ENCODE peak calls at places on chromosome 17, in nine cellular contexts. One of them, this sample, is unnamed.

GRCh38 chr17:48589060-48589830 is 796 bp downstream of the HOXB3 start:
- DNase-seq in dorsolateral prefrontal cortex: no peak
- DNase-seq in RWPE2: no peak
- DNase-seq in fibroblast of pulmonary artery: no peak
- DNase-seq in breast epithelium: no peak
- DNase-seq in BJ: no peak
- DNase-seq in lower lobe of right lung: no peak
- DNase-seq in brain microvascular endothelial cell: no peak
- DNase-seq in cardiac fibroblast: no peak
- DNase-seq in this sample: no peak

GRCh38 chr17:30823425-30823824 is 1.1 kb downstream of the CRLF3 start:
- DNase-seq in dorsolateral prefrontal cortex: no peak
- DNase-seq in fibroblast of pulmonary artery: no peak
- DNase-seq in breast epithelium: no peak
- DNase-seq in cardiac fibroblast: no peak
- DNase-seq in RWPE2: no peak
- DNase-seq in BJ: no peak
- DNase-seq in brain microvascular endothelial cell: no peak
- DNase-seq in lower lobe of right lung: no peak
- DNase-seq in this sample: no peak

GRCh38 chr17:12357600-12357999 is 308.1 kb upstream of the MYOCD start:
- DNase-seq in cardiac fibroblast: no peak
- DNase-seq in fibroblast of pulmonary artery: no peak
- DNase-seq in dorsolateral prefrontal cortex: no peak
- DNase-seq in RWPE2: no peak
- DNase-seq in brain microvascular endothelial cell: no peak
- DNase-seq in lower lobe of right lung: no peak
- DNase-seq in breast epithelium: no peak
- DNase-seq in BJ: no peak
- DNase-seq in this sample: no peak

GRCh38 chr17:39195568-39196160 is 1.8 kb downstream of the CACNB1 start:
- DNase-seq in dorsolateral prefrontal cortex: no peak
- DNase-seq in BJ: no peak
- DNase-seq in breast epithelium: no peak
- DNase-seq in RWPE2: no peak
- DNase-seq in lower lobe of right lung: peak
- DNase-seq in brain microvascular endothelial cell: no peak
- DNase-seq in cardiac fibroblast: no peak
- DNase-seq in fibroblast of pulmonary artery: no peak
- DNase-seq in this sample: no peak

GRCh38 chr17:50272246-50272645 is 2.0 kb upstream of the TMEM92 start:
- DNase-seq in breast epithelium: no peak
- DNase-seq in BJ: no peak
- DNase-seq in brain microvascular endothelial cell: no peak
- DNase-seq in cardiac fibroblast: no peak
- DNase-seq in RWPE2: peak
- DNase-seq in lower lobe of right lung: no peak
- DNase-seq in fibroblast of pulmonary artery: no peak
- DNase-seq in dorsolateral prefrontal cortex: no peak
- DNase-seq in this sample: no peak

GRCh38 chr17:39735882-39736281 is 1.9 kb upstream of the GRB7 start:
- DNase-seq in breast epithelium: no peak
- DNase-seq in cardiac fibroblast: no peak
- DNase-seq in fibroblast of pulmonary artery: no peak
- DNase-seq in lower lobe of right lung: no peak
- DNase-seq in brain microvascular endothelial cell: no peak
- DNase-seq in BJ: no peak
- DNase-seq in dorsolateral prefrontal cortex: no peak
- DNase-seq in RWPE2: no peak
- DNase-seq in this sample: no peak

GRCh38 chr17:28612531-28612930 is 1.5 kb downstream of the RSKR start:
- DNase-seq in dorsolateral prefrontal cortex: no peak
- DNase-seq in BJ: no peak
- DNase-seq in fibroblast of pulmonary artery: no peak
- DNase-seq in cardiac fibroblast: no peak
- DNase-seq in breast epithelium: no peak
- DNase-seq in lower lobe of right lung: no peak
- DNase-seq in RWPE2: no peak
- DNase-seq in brain microvascular endothelial cell: no peak
- DNase-seq in this sample: no peak

GRCh38 chr17:47877368-47878034 is 18.5 kb upstream of the SP2 start:
- DNase-seq in BJ: no peak
- DNase-seq in fibroblast of pulmonary artery: no peak
- DNase-seq in cardiac fibroblast: no peak
- DNase-seq in lower lobe of right lung: no peak
- DNase-seq in brain microvascular endothelial cell: no peak
- DNase-seq in RWPE2: no peak
- DNase-seq in breast epithelium: no peak
- DNase-seq in dorsolateral prefrontal cortex: no peak
- DNase-seq in this sample: no peak

GRCh38 chr17:9529033-9529748 is 46.4 kb downstream of the STX8 start:
- DNase-seq in fibroblast of pulmonary artery: peak
- DNase-seq in brain microvascular endothelial cell: no peak
- DNase-seq in breast epithelium: no peak
- DNase-seq in cardiac fibroblast: peak
- DNase-seq in RWPE2: no peak
- DNase-seq in lower lobe of right lung: no peak
- DNase-seq in BJ: no peak
- DNase-seq in dorsolateral prefrontal cortex: no peak
- DNase-seq in this sample: peak

GRCh38 chr17:50693041-50693682 is 14.6 kb downstream of the ANKRD40 start:
- DNase-seq in fibroblast of pulmonary artery: no peak
- DNase-seq in BJ: no peak
- DNase-seq in lower lobe of right lung: no peak
- DNase-seq in brain microvascular endothelial cell: no peak
- DNase-seq in dorsolateral prefrontal cortex: no peak
- DNase-seq in RWPE2: no peak
- DNase-seq in cardiac fibroblast: peak
- DNase-seq in breast epithelium: no peak
- DNase-seq in this sample: no peak

GRCh38 chr17:74276051-74276476 is 2.0 kb downstream of the DNAI2 start:
- DNase-seq in lower lobe of right lung: no peak
- DNase-seq in dorsolateral prefrontal cortex: no peak
- DNase-seq in cardiac fibroblast: no peak
- DNase-seq in RWPE2: no peak
- DNase-seq in fibroblast of pulmonary artery: peak
- DNase-seq in brain microvascular endothelial cell: no peak
- DNase-seq in breast epithelium: no peak
- DNase-seq in BJ: no peak
- DNase-seq in this sample: no peak

GRCh38 chr17:5011928-5012327 is 14.2 kb downstream of the KIF1C start:
- DNase-seq in BJ: no peak
- DNase-seq in lower lobe of right lung: no peak
- DNase-seq in fibroblast of pulmonary artery: peak
- DNase-seq in RWPE2: no peak
- DNase-seq in breast epithelium: no peak
- DNase-seq in dorsolateral prefrontal cortex: no peak
- DNase-seq in brain microvascular endothelial cell: peak
- DNase-seq in cardiac fibroblast: peak
- DNase-seq in this sample: no peak

GRCh38 chr17:13601776-13602551 is at the start of gene HS3ST3A1:
- DNase-seq in BJ: no peak
- DNase-seq in lower lobe of right lung: peak
- DNase-seq in breast epithelium: no peak
- DNase-seq in dorsolateral prefrontal cortex: no peak
- DNase-seq in brain microvascular endothelial cell: peak
- DNase-seq in RWPE2: peak
- DNase-seq in cardiac fibroblast: peak
- DNase-seq in fibroblast of pulmonary artery: peak
- DNase-seq in this sample: peak

GRCh38 chr17:13694934-13695333 is 93.2 kb upstream of the HS3ST3A1 start:
- DNase-seq in cardiac fibroblast: no peak
- DNase-seq in fibroblast of pulmonary artery: no peak
- DNase-seq in lower lobe of right lung: no peak
- DNase-seq in breast epithelium: no peak
- DNase-seq in RWPE2: no peak
- DNase-seq in BJ: no peak
- DNase-seq in brain microvascular endothelial cell: no peak
- DNase-seq in dorsolateral prefrontal cortex: no peak
- DNase-seq in this sample: no peak

GRCh38 chr17:17077861-17078732 is 35.8 kb downstream of the MPRIP start:
- DNase-seq in brain microvascular endothelial cell: no peak
- DNase-seq in breast epithelium: no peak
- DNase-seq in BJ: no peak
- DNase-seq in dorsolateral prefrontal cortex: peak
- DNase-seq in RWPE2: peak
- DNase-seq in lower lobe of right lung: peak
- DNase-seq in cardiac fibroblast: no peak
- DNase-seq in fibroblast of pulmonary artery: no peak
- DNase-seq in this sample: no peak

GRCh38 chr17:42193216-42194132 is 820 bp downstream of the GHDC start:
- DNase-seq in BJ: no peak
- DNase-seq in brain microvascular endothelial cell: no peak
- DNase-seq in fibroblast of pulmonary artery: no peak
- DNase-seq in breast epithelium: no peak
- DNase-seq in dorsolateral prefrontal cortex: no peak
- DNase-seq in lower lobe of right lung: no peak
- DNase-seq in RWPE2: no peak
- DNase-seq in cardiac fibroblast: no peak
- DNase-seq in this sample: no peak

DNA sequence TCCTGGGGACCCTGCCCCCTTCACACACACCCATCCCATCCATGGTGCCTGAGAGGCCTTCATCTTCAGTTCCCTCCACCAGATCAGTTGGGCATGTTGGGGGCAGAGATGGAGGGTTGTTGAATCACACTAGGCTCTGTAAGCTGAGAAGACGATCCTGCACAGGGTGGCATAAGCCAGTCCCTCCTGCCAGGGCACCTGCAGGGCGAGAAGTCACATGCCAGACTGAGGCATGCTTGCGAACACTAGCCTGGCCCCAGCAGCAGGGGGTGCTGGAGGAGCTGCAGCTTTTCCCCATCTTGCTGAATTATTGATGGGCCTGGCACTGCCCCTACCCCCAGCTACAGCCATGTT is 6.1 kb upstream of the TBX2 start:
- DNase-seq in brain microvascular endothelial cell: no peak
- DNase-seq in dorsolateral prefrontal cortex: no peak
- DNase-seq in fibroblast of pulmonary artery: no peak
- DNase-seq in BJ: no peak
- DNase-seq in breast epithelium: no peak
- DNase-seq in cardiac fibroblast: peak
- DNase-seq in lower lobe of right lung: no peak
- DNase-seq in RWPE2: no peak
- DNase-seq in this sample: no peak
- TF ChIP-seq CTCF in brain microvascular endothelial cell: peak
- TF ChIP-seq CTCF in dorsolateral prefrontal cortex: no peak
- TF ChIP-seq CTCF in fibroblast of pulmonary artery: peak
- TF ChIP-seq CTCF in BJ: peak
- TF ChIP-seq CTCF in breast epithelium: no peak
- TF ChIP-seq CTCF in cardiac fibroblast: peak
- TF ChIP-seq CTCF in lower lobe of right lung: peak
- TF ChIP-seq CTCF in RWPE2: no peak
- TF ChIP-seq CTCF in this sample: peak

GRCh38 chr17:45994228-45994627 is 4.8 kb upstream of the STH start:
- DNase-seq in BJ: no peak
- DNase-seq in cardiac fibroblast: no peak
- DNase-seq in RWPE2: no peak
- DNase-seq in fibroblast of pulmonary artery: no peak
- DNase-seq in breast epithelium: no peak
- DNase-seq in brain microvascular endothelial cell: no peak
- DNase-seq in lower lobe of right lung: no peak
- DNase-seq in dorsolateral prefrontal cortex: no peak
- DNase-seq in this sample: no peak
- H3K4me3 ChIP-seq in BJ: no peak
- H3K4me3 ChIP-seq in cardiac fibroblast: no peak
- H3K4me3 ChIP-seq in RWPE2: no peak
- H3K4me3 ChIP-seq in fibroblast of pulmonary artery: no peak
- H3K4me3 ChIP-seq in breast epithelium: no peak
- H3K4me3 ChIP-seq in brain microvascular endothelial cell: no peak
- H3K4me3 ChIP-seq in lower lobe of right lung: no peak
- H3K4me3 ChIP-seq in dorsolateral prefrontal cortex: no peak
- H3K4me3 ChIP-seq in this sample: no peak

DNA sequence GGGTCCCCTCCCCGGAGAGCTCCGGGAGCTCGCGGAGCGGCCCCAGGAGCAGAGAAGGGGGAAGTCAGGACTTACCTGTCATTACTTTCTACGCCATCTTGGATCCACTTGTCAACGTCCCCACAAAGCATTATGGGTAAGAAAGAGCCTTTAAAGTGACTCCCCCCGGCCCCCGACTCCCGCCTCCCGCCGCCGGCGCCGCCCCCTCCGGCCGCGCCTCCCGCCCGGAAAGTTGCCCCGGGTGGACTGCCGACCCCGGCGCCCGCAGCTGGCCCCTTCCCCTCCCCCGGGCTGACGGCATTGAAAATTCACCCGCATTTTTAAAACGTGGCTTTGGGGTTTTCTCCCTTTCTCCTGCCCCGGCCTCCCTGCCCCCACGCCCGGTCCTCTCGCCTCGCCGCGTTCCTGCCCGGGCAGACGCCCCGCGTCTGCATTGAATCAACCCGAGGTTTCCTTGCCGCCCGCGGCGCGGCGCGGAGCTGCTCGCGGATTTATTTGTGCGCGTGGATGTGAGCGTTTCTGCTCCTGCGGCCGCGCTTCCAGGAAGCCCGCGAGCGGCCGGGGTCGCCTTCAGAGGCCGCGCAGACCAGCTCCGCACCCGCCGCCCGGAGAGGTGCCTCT is at the start of gene HELZ:
- DNase-seq in lower lobe of right lung: peak
- DNase-seq in BJ: no peak
- DNase-seq in RWPE2: peak
- DNase-seq in cardiac fibroblast: peak
- DNase-seq in brain microvascular endothelial cell: peak
- DNase-seq in breast epithelium: peak
- DNase-seq in fibroblast of pulmonary artery: peak
- DNase-seq in dorsolateral prefrontal cortex: peak
- DNase-seq in this sample: peak
- TF ChIP-seq CTCF in lower lobe of right lung: no peak
- TF ChIP-seq CTCF in BJ: no peak
- TF ChIP-seq CTCF in RWPE2: no peak
- TF ChIP-seq CTCF in cardiac fibroblast: no peak
- TF ChIP-seq CTCF in brain microvascular endothelial cell: no peak
- TF ChIP-seq CTCF in breast epithelium: no peak
- TF ChIP-seq CTCF in fibroblast of pulmonary artery: no peak
- TF ChIP-seq CTCF in dorsolateral prefrontal cortex: peak
- TF ChIP-seq CTCF in this sample: no peak

DNA sequence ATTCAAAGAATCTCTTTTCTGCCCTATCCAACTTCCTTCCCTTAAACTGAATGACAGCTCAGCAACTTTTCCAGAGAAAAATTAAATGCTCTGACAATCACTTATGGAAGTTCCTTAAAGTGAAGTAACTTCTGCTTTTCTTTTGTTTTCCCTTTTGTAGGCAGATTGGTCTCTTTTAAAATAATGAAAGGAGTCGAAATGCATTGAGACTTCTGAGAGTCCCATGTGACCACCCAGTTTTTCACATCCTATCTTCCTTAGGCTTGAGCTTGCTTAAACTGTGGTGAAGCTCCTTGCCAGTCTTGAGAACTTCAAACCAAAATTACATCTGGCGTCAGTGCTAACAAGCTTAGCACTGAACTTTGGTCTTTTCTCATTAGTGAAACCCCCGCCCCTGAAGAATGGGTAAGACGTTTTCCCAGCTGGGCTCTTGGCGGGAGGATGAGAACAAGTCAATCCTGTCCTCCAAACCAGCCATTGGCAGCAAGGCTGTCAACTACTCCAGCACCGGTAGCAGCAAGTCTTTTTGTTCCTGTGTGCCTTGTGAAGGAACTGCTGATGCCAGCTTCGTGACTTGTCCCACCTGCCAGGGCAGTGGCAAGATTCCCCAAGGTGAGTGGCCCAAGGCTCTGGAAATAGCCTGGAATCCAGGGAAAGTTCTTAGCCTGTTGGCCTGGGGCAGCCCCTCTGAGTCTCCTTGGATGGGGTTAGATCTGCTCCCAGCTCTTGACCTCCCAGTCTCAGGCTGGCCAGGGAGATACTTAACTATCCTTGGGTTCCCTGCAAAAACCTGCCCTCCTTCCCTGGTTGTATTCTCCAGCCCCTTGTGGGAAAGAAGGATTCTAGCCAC is 1.2 kb downstream of the TMEM106A start:
- DNase-seq in breast epithelium: peak
- DNase-seq in RWPE2: no peak
- DNase-seq in lower lobe of right lung: no peak
- DNase-seq in brain microvascular endothelial cell: no peak
- DNase-seq in cardiac fibroblast: peak
- DNase-seq in dorsolateral prefrontal cortex: no peak
- DNase-seq in fibroblast of pulmonary artery: no peak
- DNase-seq in BJ: no peak
- DNase-seq in this sample: no peak
- H3K4me3 ChIP-seq in breast epithelium: peak
- H3K4me3 ChIP-seq in RWPE2: peak
- H3K4me3 ChIP-seq in lower lobe of right lung: peak
- H3K4me3 ChIP-seq in brain microvascular endothelial cell: peak
- H3K4me3 ChIP-seq in cardiac fibroblast: no peak
- H3K4me3 ChIP-seq in dorsolateral prefrontal cortex: no peak
- H3K4me3 ChIP-seq in fibroblast of pulmonary artery: peak
- H3K4me3 ChIP-seq in BJ: peak
- H3K4me3 ChIP-seq in this sample: peak

This sample was measured in astrocyte of the cerebellum.